ENCODE peak calls at places on chromosomes 7 and 10, in five cellular contexts. One of them, this sample, is unnamed.

GRCh38 chr10:34156781-34157425 is 658.2 kb downstream of the PARD3 start:
- DNase-seq in activated gamma-delta T cell treated with Interleukin-2 at 50 U/mL for 16 hours: no peak
- DNase-seq in GM23248: peak; percentile 79
- DNase-seq in NCI-H446 treated with DMSO at 0.1 percent for 48 hours: no peak
- DNase-seq in epithelial cell of prostate: peak; percentile 31
- DNase-seq in this sample: peak; percentile 21

GRCh38 chr7:2855386-2855785 is 11.3 kb upstream of the GNA12 start:
- DNase-seq in activated gamma-delta T cell treated with Interleukin-2 at 50 U/mL for 16 hours: no peak
- DNase-seq in epithelial cell of prostate: no peak
- DNase-seq in GM23248: no peak
- DNase-seq in NCI-H446 treated with DMSO at 0.1 percent for 48 hours: no peak
- DNase-seq in this sample: no peak

GRCh38 chr10:8014649-8015048 is 39.8 kb upstream of the GATA3 start:
- DNase-seq in activated gamma-delta T cell treated with Interleukin-2 at 50 U/mL for 16 hours: no peak
- DNase-seq in GM23248: no peak
- DNase-seq in NCI-H446 treated with DMSO at 0.1 percent for 48 hours: no peak
- DNase-seq in epithelial cell of prostate: no peak
- DNase-seq in this sample: no peak

GRCh38 chr10:33749042-33749441 is 414.6 kb upstream of the NRP1 start:
- DNase-seq in GM23248: no peak
- DNase-seq in epithelial cell of prostate: no peak
- DNase-seq in activated gamma-delta T cell treated with Interleukin-2 at 50 U/mL for 16 hours: no peak
- DNase-seq in NCI-H446 treated with DMSO at 0.1 percent for 48 hours: no peak
- DNase-seq in this sample: no peak

GRCh38 chr7:50531401-50531906 is 33.8 kb downstream of the DDC start:
- DNase-seq in GM23248: peak; percentile 50
- DNase-seq in epithelial cell of prostate: peak; percentile 45
- DNase-seq in NCI-H446 treated with DMSO at 0.1 percent for 48 hours: no peak
- DNase-seq in activated gamma-delta T cell treated with Interleukin-2 at 50 U/mL for 16 hours: no peak
- DNase-seq in this sample: no peak

GRCh38 chr10:32417906-32418547 is 27.9 kb upstream of the CCDC7 start:
- DNase-seq in epithelial cell of prostate: no peak
- DNase-seq in NCI-H446 treated with DMSO at 0.1 percent for 48 hours: peak; percentile 8
- DNase-seq in GM23248: peak; percentile 77
- DNase-seq in activated gamma-delta T cell treated with Interleukin-2 at 50 U/mL for 16 hours: no peak
- DNase-seq in this sample: no peak

GRCh38 chr7:34840176-34840785 is 182.3 kb downstream of the NPSR1 start:
- DNase-seq in activated gamma-delta T cell treated with Interleukin-2 at 50 U/mL for 16 hours: no peak
- DNase-seq in GM23248: no peak
- DNase-seq in NCI-H446 treated with DMSO at 0.1 percent for 48 hours: no peak
- DNase-seq in epithelial cell of prostate: no peak
- DNase-seq in this sample: no peak

GRCh38 chr10:96612052-96612830 is 25.4 kb upstream of the TM9SF3 start:
- DNase-seq in epithelial cell of prostate: no peak
- DNase-seq in NCI-H446 treated with DMSO at 0.1 percent for 48 hours: no peak
- DNase-seq in GM23248: no peak
- DNase-seq in activated gamma-delta T cell treated with Interleukin-2 at 50 U/mL for 16 hours: no peak
- DNase-seq in this sample: no peak

GRCh38 chr7:13105209-13105608 is 417.8 kb downstream of the ARL4A start:
- DNase-seq in activated gamma-delta T cell treated with Interleukin-2 at 50 U/mL for 16 hours: no peak
- DNase-seq in epithelial cell of prostate: no peak
- DNase-seq in NCI-H446 treated with DMSO at 0.1 percent for 48 hours: no peak
- DNase-seq in GM23248: no peak
- DNase-seq in this sample: no peak

GRCh38 chr10:109893371-109893770 is 29.9 kb downstream of the XPNPEP1 start:
- DNase-seq in GM23248: no peak
- DNase-seq in NCI-H446 treated with DMSO at 0.1 percent for 48 hours: no peak
- DNase-seq in epithelial cell of prostate: no peak
- DNase-seq in activated gamma-delta T cell treated with Interleukin-2 at 50 U/mL for 16 hours: no peak
- DNase-seq in this sample: no peak

GRCh38 chr10:83764681-83765080 is 374.6 kb upstream of the GHITM start:
- DNase-seq in NCI-H446 treated with DMSO at 0.1 percent for 48 hours: no peak
- DNase-seq in activated gamma-delta T cell treated with Interleukin-2 at 50 U/mL for 16 hours: no peak
- DNase-seq in epithelial cell of prostate: no peak
- DNase-seq in GM23248: no peak
- DNase-seq in this sample: no peak

GRCh38 chr7:38840736-38841460 is 68.1 kb downstream of the VPS41 start:
- DNase-seq in epithelial cell of prostate: no peak
- DNase-seq in GM23248: peak; percentile 93
- DNase-seq in NCI-H446 treated with DMSO at 0.1 percent for 48 hours: no peak
- DNase-seq in activated gamma-delta T cell treated with Interleukin-2 at 50 U/mL for 16 hours: no peak
- DNase-seq in this sample: no peak

GRCh38 chr7:75711076-75711475 is 27.7 kb downstream of the HIP1 start:
- DNase-seq in NCI-H446 treated with DMSO at 0.1 percent for 48 hours: no peak
- DNase-seq in GM23248: peak; percentile 39
- DNase-seq in activated gamma-delta T cell treated with Interleukin-2 at 50 U/mL for 16 hours: no peak
- DNase-seq in epithelial cell of prostate: no peak
- DNase-seq in this sample: no peak

GRCh38 chr10:124715479-124715878 is 28.7 kb downstream of the FAM53B start:
- DNase-seq in NCI-H446 treated with DMSO at 0.1 percent for 48 hours: no peak
- DNase-seq in epithelial cell of prostate: no peak
- DNase-seq in activated gamma-delta T cell treated with Interleukin-2 at 50 U/mL for 16 hours: peak; percentile 33
- DNase-seq in GM23248: no peak
- DNase-seq in this sample: no peak

GRCh38 chr7:22572937-22573336 is 72.9 kb upstream of the STEAP1B start:
- DNase-seq in GM23248: peak; percentile 68
- DNase-seq in epithelial cell of prostate: peak; percentile 96
- DNase-seq in NCI-H446 treated with DMSO at 0.1 percent for 48 hours: no peak
- DNase-seq in activated gamma-delta T cell treated with Interleukin-2 at 50 U/mL for 16 hours: no peak
- DNase-seq in this sample: no peak

GRCh38 chr10:69650589-69651261 is 20.7 kb downstream of the FAM241B start:
- DNase-seq in activated gamma-delta T cell treated with Interleukin-2 at 50 U/mL for 16 hours: no peak
- DNase-seq in GM23248: no peak
- DNase-seq in NCI-H446 treated with DMSO at 0.1 percent for 48 hours: no peak
- DNase-seq in epithelial cell of prostate: no peak
- DNase-seq in this sample: no peak

GRCh38 chr7:39407139-39407538 is 159.1 kb upstream of the YAE1 start:
- DNase-seq in epithelial cell of prostate: no peak
- DNase-seq in GM23248: no peak
- DNase-seq in NCI-H446 treated with DMSO at 0.1 percent for 48 hours: peak; percentile 15
- DNase-seq in activated gamma-delta T cell treated with Interleukin-2 at 50 U/mL for 16 hours: no peak
- DNase-seq in this sample: no peak

GRCh38 chr10:52011113-52011512 is 303.0 kb upstream of the DKK1 start:
- DNase-seq in epithelial cell of prostate: no peak
- DNase-seq in NCI-H446 treated with DMSO at 0.1 percent for 48 hours: no peak
- DNase-seq in activated gamma-delta T cell treated with Interleukin-2 at 50 U/mL for 16 hours: no peak
- DNase-seq in GM23248: peak; percentile 43
- DNase-seq in this sample: no peak

GRCh38 chr10:9858816-9859215 is 1158.9 kb upstream of the CELF2 start:
- DNase-seq in GM23248: peak; percentile 2
- DNase-seq in NCI-H446 treated with DMSO at 0.1 percent for 48 hours: no peak
- DNase-seq in activated gamma-delta T cell treated with Interleukin-2 at 50 U/mL for 16 hours: no peak
- DNase-seq in epithelial cell of prostate: no peak
- DNase-seq in this sample: no peak

GRCh38 chr7:137804819-137805218 is 42.0 kb downstream of the DGKI start:
- DNase-seq in epithelial cell of prostate: no peak
- DNase-seq in NCI-H446 treated with DMSO at 0.1 percent for 48 hours: no peak
- DNase-seq in activated gamma-delta T cell treated with Interleukin-2 at 50 U/mL for 16 hours: no peak
- DNase-seq in GM23248: peak; percentile 14
- DNase-seq in this sample: no peak

GRCh38 chr10:129870042-129870757 is 93.9 kb downstream of the EBF3 start:
- DNase-seq in epithelial cell of prostate: no peak
- DNase-seq in activated gamma-delta T cell treated with Interleukin-2 at 50 U/mL for 16 hours: no peak
- DNase-seq in GM23248: no peak
- DNase-seq in NCI-H446 treated with DMSO at 0.1 percent for 48 hours: no peak
- DNase-seq in this sample: no peak

This sample was measured in iPS-NIHi11.